ENCODE peak calls at places on chromosomes 13 and 19, in seven cellular contexts. W is HCT116; V is CD4-positive, alpha-beta memory T cell; M is CD8-positive, alpha-beta T cell; E is brain microvascular endothelial cell; L is cardiac muscle cell; G is GM23338. S is an unnamed sample.

GRCh38 chr19:1657632-1658445 is 5.4 kb upstream of the TCF3 start:
- DNase-seq in W (no peak), E (no peak), M (no peak), G (no peak), L (no peak), V (no peak), S (no peak)

GRCh38 chr19:8413593-8413923 is 453 bp downstream of the MARCHF2 start:
- DNase-seq in M (no peak), G (no peak), W (no peak), V (no peak), L (no peak), E (no peak), S (no peak)

GRCh38 chr13:29846475-29847256 is 3.8 kb downstream of the UBL3 start:
- DNase-seq in L (no peak), M (no peak), G (no peak), E (no peak), W (no peak), V (no peak), S (no peak)

GRCh38 chr19:58033741-58034475 is at the start of gene ZSCAN1:
- DNase-seq in M (no peak), V (no peak), L (peak; percentile 92), G (peak; percentile 98), W (no peak), E (peak; percentile 84), S (no peak)

GRCh38 chr19:42288411-42288810 is 13.5 kb upstream of the PRR19 start:
- DNase-seq in W (no peak), V (no peak), M (no peak), E (no peak), G (no peak), L (no peak), S (no peak)

GRCh38 chr13:85771856-85772255 is 27.4 kb downstream of the SLITRK6 start:
- DNase-seq in G (no peak), M (no peak), E (peak; percentile 1), L (no peak), V (no peak), W (no peak), S (no peak)

GRCh38 chr13:31227063-31227462 is 27.3 kb downstream of the B3GLCT start:
- DNase-seq in E (no peak), W (no peak), V (no peak), G (no peak), L (no peak), M (no peak), S (no peak)

GRCh38 chr19:42201489-42202289 is 15.8 kb downstream of the DEDD2 start:
- DNase-seq in V (peak; percentile 58), L (no peak), E (no peak), M (peak; percentile 64), W (no peak), G (no peak), S (no peak)

GRCh38 chr13:40116008-40116407 is 460.5 kb downstream of the COG6 start:
- DNase-seq in W (peak; percentile 80), E (peak; percentile 96), L (peak; percentile 5), V (peak; percentile 34), M (no peak), G (peak; percentile 5), S (no peak)

GRCh38 chr19:36136975-36137686 is 2.7 kb upstream of the CAPNS1 start:
- DNase-seq in W (peak; percentile 77), M (no peak), E (peak; percentile 39), L (no peak), G (no peak), V (no peak), S (no peak)

GRCh38 chr19:19050104-19050503 is 13.7 kb upstream of the SLC25A42 start:
- DNase-seq in W (no peak), G (no peak), L (no peak), V (no peak), M (no peak), E (no peak), S (no peak)

GRCh38 chr13:109095126-109095525 is 465.7 kb downstream of the MYO16 start:
- DNase-seq in M (no peak), E (no peak), V (no peak), W (no peak), G (no peak), L (no peak), S (no peak)

GRCh38 chr13:38346764-38347163 is 2.9 kb upstream of the UFM1 start:
- DNase-seq in W (no peak), M (no peak), E (no peak), V (no peak), G (peak; percentile 45), L (no peak), S (no peak)

GRCh38 chr19:6209233-6209632 is 70.5 kb downstream of the MLLT1 start:
- DNase-seq in M (no peak), V (no peak), W (no peak), E (no peak), G (no peak), L (no peak), S (no peak)

GRCh38 chr19:41691268-41691970 is 3.3 kb upstream of the CEACAM7 start:
- DNase-seq in M (peak; percentile 42), W (no peak), L (no peak), V (peak; percentile 18), E (no peak), G (peak; percentile 78), S (no peak)

GRCh38 chr19:14505488-14506239 is 9.7 kb upstream of the GIPC1 start:
- DNase-seq in M (peak; percentile 87), W (peak; percentile 82), E (peak; percentile 70), V (peak; percentile 69), L (peak; percentile 69), G (peak; percentile 89), S (no peak)

GRCh38 chr19:1223018-1223855 is 14.6 kb downstream of the CBARP start:
- DNase-seq in M (no peak), E (no peak), W (no peak), V (no peak), L (no peak), G (peak; percentile 81), S (no peak)

GRCh38 chr19:49324801-49325491 is at the start of gene SLC6A16:
- DNase-seq in W (no peak), E (no peak), G (no peak), V (no peak), M (no peak), L (no peak), S (no peak)

GRCh38 chr19:35513231-35513974 is at the start of gene DMKN:
- DNase-seq in V (no peak), G (peak; percentile 61), W (peak; percentile 15), E (peak; percentile 24), L (no peak), M (no peak), S (no peak)

GRCh38 chr19:8569066-8569761 is 8.0 kb downstream of the MYO1F start:
- DNase-seq in M (peak; percentile 86), G (no peak), L (no peak), E (peak; percentile 88), V (peak; percentile 75), W (peak; percentile 49), S (peak; percentile 90)

GRCh38 chr13:24306632-24307031 is 2.7 kb upstream of the C1QTNF9 start:
- DNase-seq in M (no peak), E (peak; percentile 5), G (no peak), W (no peak), L (no peak), V (no peak), S (peak; percentile 8)

GRCh38 chr13:27044837-27045570 is 126.6 kb downstream of the USP12 start:
- DNase-seq in M (peak; percentile 57), E (no peak), V (no peak), L (no peak), G (no peak), W (no peak), S (no peak)

GRCh38 chr19:36973844-36974195 is 57.7 kb downstream of the ZNF568 start:
- DNase-seq in W (no peak), G (no peak), V (no peak), M (peak; percentile 49), E (no peak), L (no peak), S (no peak)

GRCh38 chr19:44939668-44940067 is 2.4 kb upstream of the APOC4 start:
- DNase-seq in G (no peak), L (no peak), M (no peak), W (no peak), E (no peak), V (no peak), S (no peak)

GRCh38 chr19:5037936-5038335 is 69.0 kb downstream of the KDM4B start:
- DNase-seq in L (no peak), G (no peak), E (no peak), W (no peak), M (no peak), V (no peak), S (no peak)
- H3K27ac ChIP-seq in L (peak overlapping the region; percentile 85), G (no peak overlapping the region), E (no peak overlapping the region), W (no peak overlapping the region), M (no peak overlapping the region), V (no peak overlapping the region), S (no peak overlapping the region)

DNA sequence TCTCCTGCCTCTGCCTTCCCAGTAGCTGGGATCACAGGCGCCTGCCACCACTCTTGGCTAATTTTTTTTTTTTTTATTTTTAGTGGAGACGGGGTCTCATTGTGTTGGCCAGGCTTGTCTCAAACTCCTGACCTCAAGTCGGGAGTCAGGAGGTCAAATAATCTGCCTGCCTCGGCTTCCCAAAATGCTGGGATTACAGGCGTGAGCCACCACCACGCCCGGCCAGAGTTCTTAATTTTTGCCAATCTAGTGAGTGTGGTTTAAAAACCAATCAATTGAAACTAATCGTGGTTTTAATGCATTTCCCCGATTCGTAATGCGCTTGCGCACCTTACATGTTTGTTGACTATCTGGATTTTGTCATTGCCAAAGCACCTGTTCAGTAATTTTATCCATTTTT is 37.0 kb downstream of the SKA3 start:
- DNase-seq in G (no peak), V (no peak), W (no peak), M (no peak), L (no peak), E (no peak), S (no peak)
- H3K27ac ChIP-seq in G (no peak overlapping the region), V (peak overlapping the region; percentile 88), W (peak overlapping the region; percentile 63), M (peak overlapping the region; percentile 98), L (no peak overlapping the region), E (no peak overlapping the region), S (no peak overlapping the region)

GRCh38 chr13:19075418-19075817 is 106.2 kb downstream of the TUBA3C start:
- DNase-seq in W (no peak), G (no peak), V (no peak), M (no peak), L (no peak), E (no peak), S (no peak)
- H3K27ac ChIP-seq in W (no peak overlapping the region), G (no peak overlapping the region), V (no peak overlapping the region), M (no peak overlapping the region), L (no peak overlapping the region), E (no peak overlapping the region), S (no peak overlapping the region)

DNA sequence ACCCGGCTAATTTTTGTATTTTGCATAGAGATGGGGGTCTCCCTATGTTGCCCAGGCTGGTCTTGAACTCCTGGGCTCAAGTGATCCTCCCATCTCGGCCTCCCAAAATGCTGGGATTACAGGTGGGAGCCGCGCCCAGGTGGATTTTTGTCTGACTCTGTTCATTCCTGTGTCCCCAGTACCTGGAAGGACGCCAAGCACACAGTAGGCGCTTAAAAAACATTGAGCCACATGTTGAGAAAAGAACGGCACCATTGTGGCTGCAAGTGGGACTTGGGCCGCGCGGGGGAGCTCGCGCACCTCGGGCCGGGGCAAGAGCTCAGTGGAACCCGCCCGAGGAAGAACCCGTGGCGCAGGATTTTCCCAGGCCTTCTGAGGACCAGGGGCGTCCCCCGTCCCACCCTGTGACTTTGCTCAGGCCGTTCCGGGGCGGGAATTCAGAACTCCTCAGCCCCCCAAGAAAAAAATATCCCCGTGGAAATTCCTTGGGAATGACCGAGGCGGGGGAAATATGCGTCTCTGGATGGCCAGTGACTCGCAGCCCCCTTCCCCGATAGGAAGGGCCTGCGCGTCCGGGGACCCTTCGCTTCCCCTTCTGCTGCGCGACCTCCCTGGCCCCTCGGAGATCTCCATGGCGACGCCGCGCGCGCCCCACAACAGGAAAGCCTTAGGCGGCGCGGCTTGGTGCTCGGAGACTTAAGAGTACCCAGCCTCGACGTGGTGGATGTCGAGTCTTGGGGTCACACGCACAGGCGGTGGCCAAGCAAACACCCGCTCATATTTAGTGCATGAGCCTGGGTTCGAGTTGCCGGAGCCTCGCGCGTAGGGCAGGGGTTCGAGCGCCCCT is 1.4 kb upstream of the ICAM1 start:
- DNase-seq in V (peak; percentile 84), G (peak; percentile 89), M (peak; percentile 93), L (peak; percentile 86), W (peak; percentile 47), E (peak; percentile 68), S (no peak)
- H3K27ac ChIP-seq in V (peak overlapping the region; percentile 88), G (no peak overlapping the region), M (peak overlapping the region; percentile 75), L (no peak overlapping the region), W (peak overlapping the region; percentile 8), E (peak overlapping the region; percentile 23), S (no peak overlapping the region)